ENCODE peak calls at places on chromosomes 4 and X, in nine cellular contexts. One of them, this sample, is unnamed.
A peak's percentile ranks its signal among the peaks of the same experiment; 100 is the strongest.

GRCh38 chr4:6380746-6381411 is 91.5 kb downstream of the PPP2R2C start:
- DNase-seq in kidney glomerular epithelial cell: no peak
- DNase-seq in neuronal stem cell: no peak
- DNase-seq in stimulated activated CD4-positive, alpha-beta T cell treated with anti-CD3 and anti-CD28 coated beads, Interleukin-4, amount 100 ng/mL, for 24 hours: no peak
- DNase-seq in iris pigment epithelial cell: no peak
- DNase-seq in adipocyte: no peak
- DNase-seq in renal cortical epithelial cell: no peak
- DNase-seq in sigmoid colon: no peak
- DNase-seq in lower lobe of right lung: peak; percentile 27
- DNase-seq in this sample: no peak

GRCh38 chrX:154549766-154550165 is 2.3 kb downstream of the IKBKG start:
- DNase-seq in kidney glomerular epithelial cell: no peak
- DNase-seq in neuronal stem cell: no peak
- DNase-seq in stimulated activated CD4-positive, alpha-beta T cell treated with anti-CD3 and anti-CD28 coated beads, Interleukin-4, amount 100 ng/mL, for 24 hours: no peak
- DNase-seq in iris pigment epithelial cell: peak; percentile 74
- DNase-seq in adipocyte: peak; percentile 59
- DNase-seq in renal cortical epithelial cell: no peak
- DNase-seq in sigmoid colon: no peak
- DNase-seq in lower lobe of right lung: no peak
- DNase-seq in this sample: no peak

GRCh38 chr4:42649870-42650269 is 7.0 kb downstream of the ATP8A1 start:
- DNase-seq in kidney glomerular epithelial cell: no peak
- DNase-seq in neuronal stem cell: no peak
- DNase-seq in stimulated activated CD4-positive, alpha-beta T cell treated with anti-CD3 and anti-CD28 coated beads, Interleukin-4, amount 100 ng/mL, for 24 hours: no peak
- DNase-seq in iris pigment epithelial cell: no peak
- DNase-seq in adipocyte: no peak
- DNase-seq in renal cortical epithelial cell: no peak
- DNase-seq in sigmoid colon: no peak
- DNase-seq in lower lobe of right lung: no peak
- DNase-seq in this sample: no peak

GRCh38 chr4:98682719-98683118 is 24.3 kb upstream of the TSPAN5 start:
- DNase-seq in kidney glomerular epithelial cell: no peak
- DNase-seq in neuronal stem cell: no peak
- DNase-seq in stimulated activated CD4-positive, alpha-beta T cell treated with anti-CD3 and anti-CD28 coated beads, Interleukin-4, amount 100 ng/mL, for 24 hours: no peak
- DNase-seq in iris pigment epithelial cell: peak; percentile 71
- DNase-seq in adipocyte: peak; percentile 13
- DNase-seq in renal cortical epithelial cell: peak; percentile 9
- DNase-seq in sigmoid colon: no peak
- DNase-seq in lower lobe of right lung: no peak
- DNase-seq in this sample: no peak

GRCh38 chrX:119503484-119503861 is 35.2 kb downstream of the SLC25A5 start:
- DNase-seq in kidney glomerular epithelial cell: peak; percentile 2
- DNase-seq in neuronal stem cell: no peak
- DNase-seq in stimulated activated CD4-positive, alpha-beta T cell treated with anti-CD3 and anti-CD28 coated beads, Interleukin-4, amount 100 ng/mL, for 24 hours: no peak
- DNase-seq in iris pigment epithelial cell: peak; percentile 79
- DNase-seq in adipocyte: peak; percentile 80
- DNase-seq in renal cortical epithelial cell: peak; percentile 74
- DNase-seq in sigmoid colon: peak; percentile 56
- DNase-seq in lower lobe of right lung: peak; percentile 65
- DNase-seq in this sample: no peak

GRCh38 chrX:56813318-56813837 is 84.3 kb downstream of the NBDY start:
- DNase-seq in kidney glomerular epithelial cell: no peak
- DNase-seq in neuronal stem cell: no peak
- DNase-seq in stimulated activated CD4-positive, alpha-beta T cell treated with anti-CD3 and anti-CD28 coated beads, Interleukin-4, amount 100 ng/mL, for 24 hours: peak; percentile 41
- DNase-seq in iris pigment epithelial cell: peak; percentile 80
- DNase-seq in adipocyte: peak; percentile 45
- DNase-seq in renal cortical epithelial cell: peak; percentile 9
- DNase-seq in sigmoid colon: no peak
- DNase-seq in lower lobe of right lung: no peak
- DNase-seq in this sample: peak; percentile 64

GRCh38 chrX:49073641-49074575 is at the start of gene PRAF2:
- DNase-seq in kidney glomerular epithelial cell: peak; percentile 67
- DNase-seq in neuronal stem cell: peak; percentile 74
- DNase-seq in stimulated activated CD4-positive, alpha-beta T cell treated with anti-CD3 and anti-CD28 coated beads, Interleukin-4, amount 100 ng/mL, for 24 hours: peak; percentile 91
- DNase-seq in iris pigment epithelial cell: peak; percentile 91
- DNase-seq in adipocyte: peak; percentile 93
- DNase-seq in renal cortical epithelial cell: peak; percentile 80
- DNase-seq in sigmoid colon: peak; percentile 97
- DNase-seq in lower lobe of right lung: peak; percentile 96
- DNase-seq in this sample: peak; percentile 94

GRCh38 chr4:132101526-132101925 is 1047.6 kb upstream of the PCDH10 start:
- DNase-seq in kidney glomerular epithelial cell: no peak
- DNase-seq in neuronal stem cell: no peak
- DNase-seq in stimulated activated CD4-positive, alpha-beta T cell treated with anti-CD3 and anti-CD28 coated beads, Interleukin-4, amount 100 ng/mL, for 24 hours: no peak
- DNase-seq in iris pigment epithelial cell: peak; percentile 52
- DNase-seq in adipocyte: peak; percentile 59
- DNase-seq in renal cortical epithelial cell: no peak
- DNase-seq in sigmoid colon: no peak
- DNase-seq in lower lobe of right lung: no peak
- DNase-seq in this sample: no peak

GRCh38 chr4:31379364-31379763 is 659.2 kb downstream of the PCDH7 start:
- DNase-seq in kidney glomerular epithelial cell: no peak
- DNase-seq in neuronal stem cell: no peak
- DNase-seq in stimulated activated CD4-positive, alpha-beta T cell treated with anti-CD3 and anti-CD28 coated beads, Interleukin-4, amount 100 ng/mL, for 24 hours: no peak
- DNase-seq in iris pigment epithelial cell: no peak
- DNase-seq in adipocyte: no peak
- DNase-seq in renal cortical epithelial cell: no peak
- DNase-seq in sigmoid colon: no peak
- DNase-seq in lower lobe of right lung: no peak
- DNase-seq in this sample: no peak

GRCh38 chr4:32985256-32985655 is 2265.1 kb downstream of the PCDH7 start:
- DNase-seq in kidney glomerular epithelial cell: peak; percentile 13
- DNase-seq in neuronal stem cell: no peak
- DNase-seq in stimulated activated CD4-positive, alpha-beta T cell treated with anti-CD3 and anti-CD28 coated beads, Interleukin-4, amount 100 ng/mL, for 24 hours: no peak
- DNase-seq in iris pigment epithelial cell: peak; percentile 29
- DNase-seq in adipocyte: peak; percentile 69
- DNase-seq in renal cortical epithelial cell: peak; percentile 20
- DNase-seq in sigmoid colon: no peak
- DNase-seq in lower lobe of right lung: no peak
- DNase-seq in this sample: no peak